ENCODE peak calls at places on chromosomes 1 and 21, in six cellular contexts. P is effector memory CD8-positive, alpha-beta T cell; K is RCC 7860; S is hepatocyte; X is T1000; N is effector CD4-positive, alpha-beta T cell. W is an unnamed sample.

GRCh38 chr1:162537216-162537615 is 24.3 kb upstream of the UAP1 start:
- DNase-seq in X (no peak), K (no peak), N (no peak), S (no peak), P (no peak), W (no peak)

GRCh38 chr1:3423245-3423829 is 31.1 kb upstream of the ARHGEF16 start:
- DNase-seq in S (peak), P (no peak), K (no peak), N (no peak), X (no peak), W (no peak)

GRCh38 chr1:220454155-220454777 is 73.7 kb upstream of the MARK1 start:
- DNase-seq in P (no peak), N (no peak), K (peak), S (no peak), X (no peak), W (no peak)

GRCh38 chr1:199549424-199549823 is 478.1 kb upstream of the NR5A2 start:
- DNase-seq in N (no peak), P (no peak), K (peak), X (no peak), S (no peak), W (no peak)

GRCh38 chr21:36976882-36977651 is 10.6 kb upstream of the HLCS start:
- DNase-seq in N (no peak), X (no peak), S (peak), P (no peak), K (peak), W (no peak)

GRCh38 chr1:246689409-246689997 is 34.7 kb upstream of the SCCPDH start:
- DNase-seq in X (peak), K (peak), P (peak), S (peak), N (no peak), W (peak)

GRCh38 chr1:62906428-62906886 is 122.5 kb downstream of the ATG4C start:
- DNase-seq in S (peak), X (no peak), N (no peak), P (no peak), K (no peak), W (no peak)

GRCh38 chr1:38512789-38513188 is 346.8 kb downstream of the RRAGC start:
- DNase-seq in P (no peak), N (no peak), K (no peak), X (no peak), S (no peak), W (peak)

GRCh38 chr21:21907271-21907670 is 909.1 kb downstream of the NCAM2 start:
- DNase-seq in P (no peak), N (no peak), K (no peak), X (no peak), S (no peak), W (no peak)

GRCh38 chr1:164693564-164694359 is 134.8 kb downstream of the PBX1 start:
- DNase-seq in N (no peak), X (no peak), P (no peak), K (no peak), S (no peak), W (no peak)

GRCh38 chr21:44889625-44890337 is 16.3 kb upstream of the PTTG1IP start:
- DNase-seq in N (no peak), K (no peak), S (no peak), X (no peak), P (no peak), W (no peak)

GRCh38 chr1:36570478-36571060 is 87.9 kb upstream of the CSF3R start:
- DNase-seq in N (no peak), S (no peak), K (no peak), X (no peak), P (no peak), W (no peak)

GRCh38 chr1:217313096-217313495 is 317.8 kb downstream of the GPATCH2 start:
- DNase-seq in K (no peak), N (no peak), X (no peak), P (no peak), S (no peak), W (no peak)

GRCh38 chr21:28018741-28019669 is 973.7 kb downstream of the LTN1 start:
- DNase-seq in P (no peak), K (no peak), X (no peak), N (no peak), S (peak), W (no peak)

GRCh38 chr1:43317817-43318471 is 17.2 kb downstream of the TIE1 start:
- DNase-seq in S (no peak), P (no peak), X (no peak), K (no peak), N (no peak), W (no peak)

GRCh38 chr1:150476754-150477153 is 10.5 kb upstream of the TARS2 start:
- DNase-seq in X (no peak), P (no peak), K (no peak), N (no peak), S (no peak), W (no peak)

GRCh38 chr1:226506021-226506420 is 42.5 kb upstream of the STUM start:
- DNase-seq in P (no peak), N (no peak), K (no peak), X (no peak), S (no peak), W (no peak)

GRCh38 chr1:204445860-204446412 is 34.3 kb upstream of the PPP1R15B start:
- DNase-seq in P (peak), X (no peak), K (no peak), S (peak), N (peak), W (no peak)

GRCh38 chr1:117500584-117500983 is 105.3 kb upstream of the TENT5C start:
- DNase-seq in P (no peak), S (no peak), X (no peak), N (no peak), K (no peak), W (no peak)

GRCh38 chr1:20143734-20144565 is 4.8 kb downstream of the PLA2G2F start:
- DNase-seq in P (no peak), S (no peak), K (no peak), N (no peak), X (no peak), W (no peak)

GRCh38 chr1:217090073-217090911 is 367.1 kb upstream of the ESRRG start:
- DNase-seq in K (no peak), N (no peak), P (no peak), X (no peak), S (no peak), W (no peak)

GRCh38 chr1:26239936-26240335 is 5.9 kb downstream of the CEP85 start:
- DNase-seq in K (no peak), S (no peak), P (no peak), X (no peak), N (no peak), W (no peak)

GRCh38 chr1:27597511-27598216 is 6.3 kb downstream of the AHDC1 start:
- DNase-seq in X (no peak), K (no peak), S (no peak), N (no peak), P (no peak), W (no peak)

GRCh38 chr1:158019177-158019868 is 25.9 kb downstream of the KIRREL1 start:
- DNase-seq in P (no peak), N (no peak), K (peak), X (peak), S (peak), W (no peak)

GRCh38 chr1:41925712-41926111 is 7.0 kb upstream of the HIVEP3 start:
- DNase-seq in N (no peak), X (no peak), P (no peak), K (no peak), S (no peak), W (no peak)

GRCh38 chr1:167996266-167996665 is 59.4 kb upstream of the MPC2 start:
- DNase-seq in X (no peak), S (no peak), P (no peak), N (no peak), K (no peak), W (no peak)

GRCh38 chr21:29295066-29295650 is 3.6 kb upstream of the BACH1 start:
- DNase-seq in K (no peak), S (no peak), P (no peak), N (peak), X (no peak), W (no peak)

GRCh38 chr21:35265170-35265877 is 216.2 kb upstream of the RUNX1 start:
- DNase-seq in P (no peak), S (no peak), N (no peak), X (peak), K (peak), W (no peak)